ENCODE peak calls at places on chromosome 18, in six cellular contexts. S is NCI-H1694 treated with DMSO at 0.1 percent for 48 hours; Q is suprapubic skin; I is AG08395; Y is progenitor cell of endocrine pancreas; G is stimulated activated naive B cell treated with anti-CD40 and anti-IgM and Interleukin-4, amounts not matched to agents 10 μg/mL and 1 μg/mL and 100 μg/mL, for 72 hours. N is an unnamed sample.

GRCh38 chr18:57210711-57211411 is 64.0 kb downstream of the BOD1L2 start:
- DNase-seq in Q (no peak), S (no peak), I (no peak), Y (no peak), G (no peak), N (no peak)

GRCh38 chr18:77015176-77015575 is 117.4 kb downstream of the MBP start:
- DNase-seq in I (no peak), Y (no peak), Q (peak; percentile 7), G (no peak), S (no peak), N (no peak)

GRCh38 chr18:3867768-3868445 is 417.9 kb downstream of the TGIF1 start:
- DNase-seq in G (no peak), S (no peak), I (no peak), Y (no peak), Q (no peak), N (no peak)

GRCh38 chr18:44601447-44601846 is 79.2 kb upstream of the SETBP1 start:
- DNase-seq in Q (no peak), Y (no peak), S (no peak), I (peak; percentile 63), G (no peak), N (no peak)

GRCh38 chr18:5746844-5747243 is 148.5 kb downstream of the TMEM200C start:
- DNase-seq in Q (no peak), Y (no peak), S (no peak), G (no peak), I (no peak), N (no peak)

GRCh38 chr18:50038448-50038847 is 156.5 kb downstream of the MYO5B start:
- DNase-seq in I (no peak), G (no peak), S (no peak), Y (no peak), Q (no peak), N (no peak)

GRCh38 chr18:49609416-49610284 is 47.8 kb downstream of the LIPG start:
- DNase-seq in Y (no peak), G (no peak), I (no peak), S (no peak), Q (no peak), N (no peak)

GRCh38 chr18:13280066-13280795 is 61.7 kb downstream of the LDLRAD4 start:
- DNase-seq in S (peak; percentile 59), Q (no peak), I (no peak), Y (no peak), G (no peak), N (no peak)

GRCh38 chr18:74310411-74310810 is 5.2 kb upstream of the C18orf63 start:
- DNase-seq in Q (no peak), G (no peak), S (no peak), I (peak; percentile 53), Y (no peak), N (no peak)

GRCh38 chr18:12026562-12026961 is 45.3 kb downstream of the IMPA2 start:
- DNase-seq in Y (no peak), S (no peak), G (no peak), Q (peak; percentile 68), I (no peak), N (no peak)

GRCh38 chr18:12403601-12404506 is 3.9 kb upstream of the PRELID3A start:
- DNase-seq in Q (no peak), I (peak; percentile 82), S (no peak), G (no peak), Y (no peak), N (no peak)

GRCh38 chr18:79423211-79424007 is 27.7 kb downstream of the NFATC1 start:
- DNase-seq in Q (no peak), S (no peak), G (no peak), I (no peak), Y (no peak), N (no peak)

GRCh38 chr18:46719388-46719787 is 37.5 kb downstream of the ST8SIA5 start:
- DNase-seq in S (no peak), Y (no peak), Q (no peak), I (no peak), G (no peak), N (no peak)

GRCh38 chr18:46199515-46200147 is 95.4 kb downstream of the HAUS1 start:
- DNase-seq in Y (no peak), I (no peak), S (no peak), G (no peak), Q (no peak), N (no peak)

GRCh38 chr18:79513381-79514081 is 117.8 kb downstream of the NFATC1 start:
- DNase-seq in Q (peak; percentile 63), S (no peak), Y (no peak), G (no peak), I (no peak), N (peak; percentile 78)

GRCh38 chr18:72541871-72542690 is 2.1 kb downstream of the CBLN2 start:
- DNase-seq in I (no peak), S (no peak), Y (peak; percentile 21), G (no peak), Q (no peak), N (no peak)

GRCh38 chr18:9017170-9017899 is 85.2 kb upstream of the NDUFV2 start:
- DNase-seq in S (no peak), Y (no peak), I (peak; percentile 94), G (peak; percentile 73), Q (peak; percentile 88), N (peak; percentile 93)

GRCh38 chr18:25454270-25454659 is 102.3 kb upstream of the ZNF521 start:
- DNase-seq in S (no peak), I (no peak), Y (no peak), Q (no peak), G (no peak), N (no peak)

GRCh38 chr18:49728542-49728941 is 84.8 kb downstream of the ACAA2 start:
- DNase-seq in S (peak; percentile 22), I (peak; percentile 35), Q (no peak), G (no peak), Y (no peak), N (no peak)

N was measured in osteocyte.